ENCODE peak calls at places on chromosome 9, in ten cellular contexts. D is prostate gland, N is IMR-90, P is body of pancreas, O is tibial nerve, Y is thyroid gland, J is testis, M is A549, I is stomach, E is spleen. C is an unnamed sample.

GRCh38 chr9:137694236-137694959 is 75.6 kb downstream of the EHMT1 start:
- DNase-seq in P (no peak), N (no peak), Y (no peak), M (no peak), O (no peak), I (no peak), E (no peak), J (no peak), D (no peak), C (no peak)

GRCh38 chr9:86856259-86856658 is 91.0 kb downstream of the GAS1 start:
- DNase-seq in O (no peak), I (no peak), D (no peak), E (no peak), N (no peak), P (no peak), Y (no peak), J (no peak), M (no peak), C (no peak)

GRCh38 chr9:98834386-98834785 is 26.9 kb downstream of the GALNT12 start:
- DNase-seq in J (no peak), P (no peak), O (no peak), E (no peak), M (no peak), N (no peak), I (no peak), D (no peak), Y (no peak), C (no peak)

GRCh38 chr9:88258587-88258986 is 120.3 kb upstream of the SPATA31C2 start:
- DNase-seq in E (no peak), M (no peak), D (peak), P (peak), Y (peak), I (peak), J (no peak), N (no peak), O (peak), C (no peak)

GRCh38 chr9:104276709-104277245 is 182.7 kb downstream of the SMC2 start:
- DNase-seq in Y (no peak), N (no peak), M (no peak), O (no peak), E (no peak), D (no peak), I (no peak), J (no peak), P (no peak), C (no peak)

GRCh38 chr9:89372230-89372816 is 54.0 kb downstream of the SECISBP2 start:
- DNase-seq in J (no peak), Y (no peak), P (no peak), N (no peak), D (no peak), I (no peak), E (peak), M (peak), O (no peak), C (no peak)

GRCh38 chr9:81522721-81523551 is 166.4 kb downstream of the TLE1 start:
- DNase-seq in P (peak), Y (peak), J (no peak), D (peak), M (peak), O (peak), I (no peak), E (no peak), N (peak), C (no peak)

GRCh38 chr9:6735422-6735821 is 22.4 kb upstream of the KDM4C start:
- DNase-seq in O (no peak), D (no peak), E (no peak), P (no peak), M (no peak), I (no peak), Y (no peak), J (no peak), N (no peak), C (no peak)

GRCh38 chr9:124381073-124381945 is 33.9 kb downstream of the PSMB7 start:
- DNase-seq in N (peak), E (no peak), Y (no peak), P (no peak), D (no peak), J (no peak), I (no peak), M (no peak), O (no peak), C (no peak)

GRCh38 chr9:109249615-109250014 is 71.2 kb downstream of the EPB41L4B start:
- DNase-seq in Y (no peak), D (no peak), M (no peak), I (no peak), O (no peak), E (no peak), P (no peak), J (no peak), N (no peak), C (no peak)

GRCh38 chr9:122144836-122145235 is 14.7 kb downstream of the NDUFA8 start:
- DNase-seq in Y (no peak), D (no peak), P (no peak), O (no peak), J (no peak), I (no peak), N (no peak), E (no peak), M (no peak), C (no peak)
- TF ChIP-seq CTCF in Y (no peak), D (no peak), P (no peak), O (no peak), J (no peak), I (no peak), N (peak), E (no peak), M (peak), C (no peak)

GRCh38 chr9:129166962-129167557 is 11.0 kb downstream of the IER5L start:
- DNase-seq in D (peak), M (peak), O (peak), P (peak), Y (peak), E (no peak), N (peak), I (peak), J (peak), C (peak)
- TF ChIP-seq POLR2A in D (peak), M (peak), O (no peak), P (no peak), Y (peak), E (no peak), N (no peak), I (no peak), J (no peak), C (no peak)

GRCh38 chr9:133429641-133430161 is 7.5 kb downstream of the ADAMTS13 start:
- DNase-seq in I (peak), O (no peak), Y (peak), N (peak), D (peak), P (peak), J (peak), E (peak), M (peak), C (no peak)
- TF ChIP-seq CTCF in I (peak), O (no peak), Y (peak), N (peak), D (no peak), P (peak), J (no peak), E (no peak), M (peak), C (no peak)

DNA sequence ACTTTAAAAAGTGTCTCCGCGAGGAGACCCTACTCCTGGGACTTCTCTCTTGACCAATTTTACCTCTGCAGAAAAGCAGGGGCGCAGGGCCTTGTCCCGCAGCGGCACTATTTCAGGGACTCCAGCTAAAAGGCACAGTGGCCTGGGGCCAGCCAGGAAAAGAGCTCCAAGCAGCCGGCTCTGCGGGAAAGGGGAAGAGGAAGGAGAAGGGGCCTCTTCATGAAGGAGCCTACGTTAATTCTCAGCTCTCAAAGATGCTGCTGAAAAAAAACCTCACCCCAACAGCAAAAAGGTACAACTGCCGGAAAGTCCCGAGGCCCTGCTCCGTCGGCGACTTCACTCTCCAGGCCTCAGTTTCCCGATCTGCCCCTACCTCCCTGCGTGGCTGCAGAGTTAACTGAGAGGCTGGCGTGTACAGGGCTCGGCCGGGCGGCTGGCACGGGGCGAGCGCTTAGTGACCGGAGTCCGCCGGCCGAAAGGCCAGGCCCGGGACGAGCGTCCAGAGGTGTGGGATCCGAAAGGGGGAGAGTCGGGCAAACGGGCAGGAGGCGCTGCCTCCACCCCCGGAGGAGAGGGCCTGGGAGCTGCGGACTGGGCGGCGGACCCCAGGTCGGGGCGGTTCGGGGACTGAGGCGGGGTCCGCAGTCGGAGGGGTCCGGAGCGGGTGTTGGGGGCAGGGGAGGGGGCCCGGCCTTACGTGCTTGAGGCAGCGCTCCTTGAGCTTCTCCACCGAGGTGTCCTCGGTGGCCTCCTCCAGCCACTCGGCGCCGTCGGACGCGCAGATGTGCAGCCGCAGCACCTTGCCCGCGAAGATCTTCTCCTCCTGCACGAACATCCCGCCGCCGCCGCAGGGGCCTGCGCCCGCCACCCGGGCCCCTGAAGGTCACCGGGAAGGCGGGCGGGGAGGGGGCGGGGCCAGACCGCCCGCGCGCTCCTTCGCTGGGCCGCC is 571 bp downstream of the UBAC1 start:
- DNase-seq in E (no peak), M (no peak), I (peak), P (peak), O (peak), Y (peak), J (peak), D (no peak), N (no peak), C (no peak)
- TF ChIP-seq POLR2A in E (no peak), M (peak), I (no peak), P (no peak), O (no peak), Y (peak), J (no peak), D (peak), N (no peak), C (no peak)

DNA sequence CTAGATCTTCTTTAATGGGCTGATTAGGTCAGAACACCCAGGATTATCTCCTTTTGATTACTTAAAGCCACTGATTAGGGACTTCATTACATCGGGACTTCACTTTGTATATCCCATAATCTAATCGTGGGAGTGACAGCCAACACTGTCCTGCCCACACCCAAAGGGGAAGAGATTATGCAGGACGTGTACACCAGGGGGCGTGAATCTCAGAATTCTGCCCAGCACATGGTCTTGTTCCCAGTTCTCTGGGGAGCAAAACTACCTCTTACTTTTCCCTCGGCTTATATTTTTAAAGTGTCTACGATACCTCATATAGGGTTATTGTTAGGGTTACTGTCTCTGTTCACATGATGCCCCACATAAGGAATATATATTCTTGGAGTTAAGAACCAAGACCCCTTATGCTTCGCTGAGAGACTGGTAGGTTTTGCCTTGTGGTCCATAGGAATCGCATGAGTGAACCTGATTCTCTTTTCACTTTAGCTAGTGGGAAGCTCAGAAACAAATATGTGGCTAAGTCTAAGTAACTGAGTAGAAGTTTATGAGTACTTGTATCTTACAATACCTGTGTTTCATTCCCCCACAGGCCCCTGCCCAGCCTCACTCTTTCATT is 192.7 kb downstream of the GNA14 start:
- DNase-seq in N (no peak), P (no peak), E (no peak), J (peak), M (peak), O (peak), I (peak), Y (no peak), D (no peak), C (no peak)
- TF ChIP-seq CTCF in N (peak), P (peak), E (peak), J (peak), M (peak), O (no peak), I (no peak), Y (no peak), D (no peak), C (no peak)

GRCh38 chr9:93713716-93714115 is 137.3 kb downstream of the PHF2 start:
- DNase-seq in D (no peak), I (no peak), N (no peak), J (no peak), P (no peak), Y (no peak), M (no peak), E (no peak), O (no peak), C (no peak)
- TF ChIP-seq POLR2A in D (no peak), I (no peak), N (no peak), J (no peak), P (no peak), Y (no peak), M (no peak), E (no peak), O (no peak), C (no peak)

C was measured in lower leg skin.